ENCODE peak calls at places on chromosomes 4 and X, in seven cellular contexts. W is tibial nerve; L is heart right ventricle; F is CD4-positive, CD25-positive, alpha-beta regulatory T cell; O is dorsolateral prefrontal cortex; Z is prostate gland; M is cardiac muscle cell. T is an unnamed sample.

GRCh38 chr4:159206427-159206871 is 103.6 kb downstream of the RAPGEF2 start:
- DNase-seq in W (no peak), L (no peak), F (no peak), O (no peak), Z (no peak), M (no peak), T (no peak)

GRCh38 chr4:184396570-184397515 is 77.5 kb downstream of the IRF2 start:
- DNase-seq in W (no peak), L (no peak), F (no peak), O (no peak), Z (no peak), M (no peak), T (no peak)

GRCh38 chrX:39975094-39975865 is 122.5 kb downstream of the BCOR start:
- DNase-seq in W (no peak), L (no peak), F (no peak), O (no peak), Z (peak), M (no peak), T (no peak)

GRCh38 chr4:38241541-38241940 is 281.3 kb downstream of the PTTG2 start:
- DNase-seq in W (no peak), L (no peak), F (no peak), O (no peak), Z (no peak), M (no peak), T (no peak)

GRCh38 chrX:39577976-39578962 is 519.5 kb downstream of the BCOR start:
- DNase-seq in W (peak), L (peak), F (peak), O (no peak), Z (no peak), M (no peak), T (peak)

GRCh38 chr4:130306566-130306965 is 1210.6 kb downstream of the C4orf33 start:
- DNase-seq in W (no peak), L (no peak), F (no peak), O (no peak), Z (no peak), M (no peak), T (no peak)

GRCh38 chr4:123505457-123506310 is 109.1 kb downstream of the SPRY1 start:
- DNase-seq in W (peak), L (peak), F (no peak), O (peak), Z (peak), M (peak), T (no peak)

GRCh38 chr4:57162499-57163019 is 52.4 kb upstream of the IGFBP7 start:
- DNase-seq in W (no peak), L (no peak), F (no peak), O (no peak), Z (no peak), M (no peak), T (no peak)

GRCh38 chr4:71257761-71258160 is 81.1 kb upstream of the SLC4A4 start:
- DNase-seq in W (no peak), L (no peak), F (no peak), O (no peak), Z (no peak), M (no peak), T (no peak)

GRCh38 chr4:97475621-97476020 is 667.7 kb downstream of the STPG2 start:
- DNase-seq in W (no peak), L (no peak), F (no peak), O (no peak), Z (no peak), M (no peak), T (no peak)

GRCh38 chrX:49162620-49163019 is at the start of gene MAGIX:
- DNase-seq in W (no peak), L (no peak), F (no peak), O (peak), Z (no peak), M (no peak), T (no peak)

GRCh38 chrX:70769659-70770232 is 138.8 kb downstream of the TEX11 start:
- DNase-seq in W (no peak), L (no peak), F (no peak), O (no peak), Z (no peak), M (no peak), T (no peak)

DNA sequence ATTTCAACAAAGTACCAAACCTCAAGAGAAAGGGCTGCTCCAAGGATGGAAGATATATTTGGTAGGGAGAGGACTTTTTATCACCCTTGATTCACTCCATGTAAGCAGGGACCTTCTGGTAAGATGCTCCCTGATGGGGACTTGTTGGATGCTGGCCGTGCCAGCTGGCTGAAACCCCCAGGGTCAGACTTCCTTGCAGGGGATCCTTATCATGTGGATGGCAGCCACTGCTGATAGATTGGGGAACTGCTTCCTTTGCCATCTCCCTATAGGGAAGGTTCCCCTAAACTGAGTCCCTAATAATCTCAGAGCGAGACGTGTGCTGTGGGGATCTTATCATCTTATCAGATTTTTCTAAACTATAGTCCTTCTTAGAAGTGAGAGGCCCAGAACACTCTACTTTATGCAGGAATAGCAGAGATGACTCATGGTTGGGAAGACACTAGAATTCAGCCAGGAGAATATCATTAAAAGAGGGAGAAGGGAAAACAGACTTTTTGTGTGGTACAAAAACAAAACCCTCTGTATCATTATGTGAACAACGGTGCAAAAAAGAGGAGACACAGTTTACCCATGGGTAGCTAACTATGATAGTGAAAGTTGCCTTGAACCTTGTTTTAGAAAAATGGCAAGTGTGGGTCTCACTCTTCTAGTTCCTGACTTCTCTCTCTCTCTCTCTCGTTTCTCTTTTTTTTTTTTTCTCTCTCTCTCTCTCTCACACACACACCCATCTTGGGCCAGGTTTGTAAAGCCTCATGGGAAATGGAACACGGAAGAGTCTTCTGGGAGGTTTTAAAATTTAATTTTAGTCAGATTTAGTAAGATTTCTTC is 16.1 kb downstream of the RHOH start:
- DNase-seq in W (no peak), L (no peak), F (no peak), O (no peak), Z (no peak), M (no peak), T (no peak)
- H3K4me3 ChIP-seq in W (no peak), L (no peak), F (peak), O (no peak), Z (no peak), M (no peak), T (no peak)

GRCh38 chrX:150984164-150984824 is 1.2 kb downstream of the HMGB3 start:
- DNase-seq in W (no peak), L (no peak), F (no peak), O (no peak), Z (no peak), M (peak), T (no peak)
- H3K4me3 ChIP-seq in W (peak), L (peak), F (no peak), O (peak), Z (peak), M (peak), T (peak)

GRCh38 chr4:951186-951585 is 18.9 kb downstream of the TMEM175 start:
- DNase-seq in W (no peak), L (no peak), F (no peak), O (no peak), Z (no peak), M (peak), T (no peak)
- H3K4me3 ChIP-seq in W (no peak), L (no peak), F (no peak), O (no peak), Z (no peak), M (no peak), T (no peak)

GRCh38 chr4:25872851-25873631 is 10.3 kb upstream of the SEL1L3 start:
- DNase-seq in W (no peak), L (no peak), F (no peak), O (no peak), Z (no peak), M (no peak), T (no peak)

GRCh38 chr4:25878676-25879075 is 15.9 kb upstream of the SEL1L3 start:
- DNase-seq in W (no peak), L (no peak), F (no peak), O (no peak), Z (no peak), M (no peak), T (no peak)

GRCh38 chr4:25875281-25875745 is 12.5 kb upstream of the SEL1L3 start:
- DNase-seq in W (no peak), L (no peak), F (no peak), O (no peak), Z (no peak), M (no peak), T (no peak)

GRCh38 chr4:25873632-25874129 is 10.9 kb upstream of the SEL1L3 start:
- DNase-seq in W (no peak), L (no peak), F (no peak), O (no peak), Z (no peak), M (no peak), T (no peak)

DNA sequence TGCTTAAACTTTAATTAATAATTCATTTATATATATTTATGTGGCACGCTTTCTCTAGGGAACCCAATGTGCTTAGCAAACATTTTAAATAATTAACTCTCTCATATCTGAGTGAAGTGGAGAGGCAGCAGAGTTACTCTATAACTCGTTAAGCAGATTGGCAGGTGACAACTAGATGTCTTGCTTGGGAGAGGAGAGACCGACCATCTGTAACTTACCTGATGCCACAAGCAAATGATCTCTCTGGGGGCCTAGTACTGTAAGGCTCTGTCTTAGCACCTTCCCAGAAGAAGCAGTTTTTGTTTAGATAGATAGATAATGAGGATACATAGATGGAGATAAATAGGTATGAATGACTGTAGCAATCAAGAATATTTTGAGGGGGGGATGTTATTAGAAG is 11.9 kb upstream of the SEL1L3 start:
- DNase-seq in W (no peak), L (no peak), F (no peak), O (no peak), Z (no peak), M (no peak), T (no peak)
- H3K4me3 ChIP-seq in W (no peak), L (no peak), F (no peak), O (no peak), Z (no peak), M (no peak), T (no peak)

DNA sequence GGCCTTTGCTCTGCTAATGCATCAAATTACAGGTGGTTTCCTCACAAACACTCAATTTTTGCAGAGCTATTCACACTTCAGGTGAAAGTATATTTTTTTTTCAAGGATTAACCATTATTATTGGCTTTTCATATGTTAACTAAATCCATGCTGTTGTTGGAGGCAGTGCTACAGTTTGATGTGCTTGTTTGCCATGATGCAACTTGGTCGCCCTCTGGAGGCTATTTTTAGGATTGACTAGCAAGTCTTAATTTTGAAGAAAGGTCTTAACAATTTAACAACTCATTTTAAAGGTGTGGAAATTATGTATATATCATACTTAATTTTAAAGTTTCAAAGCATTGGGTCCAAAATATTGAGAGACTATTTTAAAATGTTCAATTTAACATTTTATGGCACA is 168.8 kb upstream of the FAM47A start:
- DNase-seq in W (peak), L (peak), F (no peak), O (no peak), Z (peak), M (peak), T (peak)
- H3K4me3 ChIP-seq in W (no peak), L (no peak), F (no peak), O (no peak), Z (no peak), M (no peak), T (no peak)